ENCODE peak calls at places on chromosomes 6 and 20, in ten cellular contexts. One of them, this sample, is unnamed.

GRCh38 chr20:48743807-48744206 is 84.0 kb downstream of the PREX1 start:
- DNase-seq in IMR-90: no peak
- DNase-seq in cardiac fibroblast: no peak
- DNase-seq in tibial artery: no peak
- DNase-seq in fibroblast of pulmonary artery: no peak
- DNase-seq in right lobe of liver: no peak
- DNase-seq in gastrocnemius medialis: no peak
- DNase-seq in pancreas: no peak
- DNase-seq in sigmoid colon: no peak
- DNase-seq in A549: no peak
- DNase-seq in this sample: no peak

GRCh38 chr20:48723308-48724264 is 104.2 kb downstream of the PREX1 start:
- DNase-seq in IMR-90: no peak
- DNase-seq in cardiac fibroblast: peak; percentile 25
- DNase-seq in tibial artery: peak; percentile 95
- DNase-seq in fibroblast of pulmonary artery: no peak
- DNase-seq in right lobe of liver: peak; percentile 45
- DNase-seq in gastrocnemius medialis: peak; percentile 63
- DNase-seq in pancreas: no peak
- DNase-seq in sigmoid colon: peak; percentile 78
- DNase-seq in A549: no peak
- DNase-seq in this sample: peak; percentile 40

GRCh38 chr6:69022991-69023390 is 387.9 kb downstream of the ADGRB3 start:
- DNase-seq in IMR-90: peak; percentile 53
- DNase-seq in cardiac fibroblast: peak; percentile 81
- DNase-seq in tibial artery: no peak
- DNase-seq in fibroblast of pulmonary artery: peak; percentile 18
- DNase-seq in right lobe of liver: no peak
- DNase-seq in gastrocnemius medialis: no peak
- DNase-seq in pancreas: no peak
- DNase-seq in sigmoid colon: no peak
- DNase-seq in A549: no peak
- DNase-seq in this sample: peak; percentile 58

GRCh38 chr6:21144928-21145327 is 448.6 kb upstream of the SOX4 start:
- DNase-seq in IMR-90: no peak
- DNase-seq in cardiac fibroblast: no peak
- DNase-seq in tibial artery: no peak
- DNase-seq in fibroblast of pulmonary artery: no peak
- DNase-seq in right lobe of liver: no peak
- DNase-seq in gastrocnemius medialis: no peak
- DNase-seq in pancreas: no peak
- DNase-seq in sigmoid colon: no peak
- DNase-seq in A549: no peak
- DNase-seq in this sample: no peak

GRCh38 chr20:25309395-25310267 is 61.7 kb downstream of the PYGB start:
- DNase-seq in IMR-90: peak; percentile 80
- DNase-seq in cardiac fibroblast: peak; percentile 89
- DNase-seq in tibial artery: peak; percentile 73
- DNase-seq in fibroblast of pulmonary artery: peak; percentile 50
- DNase-seq in right lobe of liver: no peak
- DNase-seq in gastrocnemius medialis: peak; percentile 59
- DNase-seq in pancreas: no peak
- DNase-seq in sigmoid colon: peak; percentile 84
- DNase-seq in A549: peak; percentile 96
- DNase-seq in this sample: peak; percentile 93

GRCh38 chr6:117477988-117478852 is 4.3 kb upstream of the DCBLD1 start:
- DNase-seq in IMR-90: no peak
- DNase-seq in cardiac fibroblast: peak; percentile 40
- DNase-seq in tibial artery: no peak
- DNase-seq in fibroblast of pulmonary artery: peak; percentile 45
- DNase-seq in right lobe of liver: peak; percentile 72
- DNase-seq in gastrocnemius medialis: no peak
- DNase-seq in pancreas: no peak
- DNase-seq in sigmoid colon: no peak
- DNase-seq in A549: peak; percentile 43
- DNase-seq in this sample: peak; percentile 22

GRCh38 chr20:40322941-40323340 is 366.1 kb downstream of the MAFB start:
- DNase-seq in IMR-90: no peak
- DNase-seq in cardiac fibroblast: no peak
- DNase-seq in tibial artery: no peak
- DNase-seq in fibroblast of pulmonary artery: no peak
- DNase-seq in right lobe of liver: no peak
- DNase-seq in gastrocnemius medialis: no peak
- DNase-seq in pancreas: no peak
- DNase-seq in sigmoid colon: no peak
- DNase-seq in A549: no peak
- DNase-seq in this sample: no peak

GRCh38 chr20:49699200-49699992 is 14.3 kb downstream of the B4GALT5 start:
- DNase-seq in IMR-90: peak; percentile 67
- DNase-seq in cardiac fibroblast: peak; percentile 79
- DNase-seq in tibial artery: no peak
- DNase-seq in fibroblast of pulmonary artery: peak; percentile 65
- DNase-seq in right lobe of liver: no peak
- DNase-seq in gastrocnemius medialis: no peak
- DNase-seq in pancreas: no peak
- DNase-seq in sigmoid colon: no peak
- DNase-seq in A549: peak; percentile 74
- DNase-seq in this sample: peak; percentile 75

GRCh38 chr6:81786159-81786558 is 33.7 kb upstream of the TENT5A start:
- DNase-seq in IMR-90: no peak
- DNase-seq in cardiac fibroblast: no peak
- DNase-seq in tibial artery: no peak
- DNase-seq in fibroblast of pulmonary artery: no peak
- DNase-seq in right lobe of liver: no peak
- DNase-seq in gastrocnemius medialis: no peak
- DNase-seq in pancreas: no peak
- DNase-seq in sigmoid colon: no peak
- DNase-seq in A549: no peak
- DNase-seq in this sample: peak; percentile 23

GRCh38 chr6:2855061-2855519 is 13.4 kb upstream of the SERPINB1 start:
- DNase-seq in IMR-90: no peak
- DNase-seq in cardiac fibroblast: peak; percentile 79
- DNase-seq in tibial artery: no peak
- DNase-seq in fibroblast of pulmonary artery: peak; percentile 85
- DNase-seq in right lobe of liver: no peak
- DNase-seq in gastrocnemius medialis: no peak
- DNase-seq in pancreas: no peak
- DNase-seq in sigmoid colon: no peak
- DNase-seq in A549: no peak
- DNase-seq in this sample: no peak

GRCh38 chr6:170081556-170081955 is 209.3 kb downstream of the DLL1 start:
- DNase-seq in IMR-90: no peak
- DNase-seq in cardiac fibroblast: no peak
- DNase-seq in tibial artery: no peak
- DNase-seq in fibroblast of pulmonary artery: no peak
- DNase-seq in right lobe of liver: peak; percentile 26
- DNase-seq in gastrocnemius medialis: peak; percentile 9
- DNase-seq in pancreas: no peak
- DNase-seq in sigmoid colon: no peak
- DNase-seq in A549: no peak
- DNase-seq in this sample: no peak

GRCh38 chr6:150967910-150968309 is 102.4 kb downstream of the MTHFD1L start:
- DNase-seq in IMR-90: peak; percentile 29
- DNase-seq in cardiac fibroblast: no peak
- DNase-seq in tibial artery: no peak
- DNase-seq in fibroblast of pulmonary artery: no peak
- DNase-seq in right lobe of liver: no peak
- DNase-seq in gastrocnemius medialis: no peak
- DNase-seq in pancreas: no peak
- DNase-seq in sigmoid colon: no peak
- DNase-seq in A549: no peak
- DNase-seq in this sample: no peak

GRCh38 chr6:21200056-21200870 is 393.3 kb upstream of the SOX4 start:
- DNase-seq in IMR-90: peak; percentile 38
- DNase-seq in cardiac fibroblast: no peak
- DNase-seq in tibial artery: no peak
- DNase-seq in fibroblast of pulmonary artery: peak; percentile 13
- DNase-seq in right lobe of liver: no peak
- DNase-seq in gastrocnemius medialis: no peak
- DNase-seq in pancreas: no peak
- DNase-seq in sigmoid colon: no peak
- DNase-seq in A549: no peak
- DNase-seq in this sample: peak; percentile 6

GRCh38 chr20:38629979-38630378 is 28.4 kb downstream of the ARHGAP40 start:
- DNase-seq in IMR-90: no peak
- DNase-seq in cardiac fibroblast: no peak
- DNase-seq in tibial artery: no peak
- DNase-seq in fibroblast of pulmonary artery: no peak
- DNase-seq in right lobe of liver: no peak
- DNase-seq in gastrocnemius medialis: no peak
- DNase-seq in pancreas: no peak
- DNase-seq in sigmoid colon: no peak
- DNase-seq in A549: no peak
- DNase-seq in this sample: no peak

GRCh38 chr6:46921731-46922130 is at the start of gene ADGRF5:
- DNase-seq in IMR-90: no peak
- DNase-seq in cardiac fibroblast: peak; percentile 56
- DNase-seq in tibial artery: no peak
- DNase-seq in fibroblast of pulmonary artery: no peak
- DNase-seq in right lobe of liver: no peak
- DNase-seq in gastrocnemius medialis: no peak
- DNase-seq in pancreas: no peak
- DNase-seq in sigmoid colon: no peak
- DNase-seq in A549: no peak
- DNase-seq in this sample: no peak
- H3K4me3 ChIP-seq in IMR-90: no peak within 1 kb of the TSS
- H3K4me3 ChIP-seq in cardiac fibroblast: peak within 1 kb of the TSS; percentile 37
- H3K4me3 ChIP-seq in tibial artery: no peak within 1 kb of the TSS
- H3K4me3 ChIP-seq in fibroblast of pulmonary artery: no peak within 1 kb of the TSS
- H3K4me3 ChIP-seq in right lobe of liver: peak within 1 kb of the TSS; percentile 5
- H3K4me3 ChIP-seq in gastrocnemius medialis: peak within 1 kb of the TSS; percentile 56
- H3K4me3 ChIP-seq in pancreas: no peak within 1 kb of the TSS
- H3K4me3 ChIP-seq in sigmoid colon: no peak within 1 kb of the TSS
- H3K4me3 ChIP-seq in A549: no peak within 1 kb of the TSS
- H3K4me3 ChIP-seq in this sample: no peak within 1 kb of the TSS

DNA sequence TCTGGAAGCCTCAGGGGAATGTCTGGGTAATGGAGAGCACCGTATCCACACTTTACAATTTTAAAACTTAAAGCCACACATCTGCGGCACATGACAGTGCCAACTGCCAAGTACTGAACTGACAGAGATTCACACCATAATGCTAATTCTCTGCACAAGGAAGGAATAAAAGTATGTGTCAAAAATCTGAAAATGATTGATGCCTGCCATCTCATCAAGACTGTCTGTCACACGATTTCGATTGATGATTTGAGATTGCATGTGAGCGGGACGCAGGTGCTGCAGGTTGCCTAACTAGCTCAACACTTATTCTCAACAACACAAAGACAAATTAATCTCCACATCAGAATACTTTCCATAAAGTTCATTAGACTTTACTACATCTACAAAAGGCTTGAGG is 391.2 kb downstream of the PRKN start:
- DNase-seq in IMR-90: no peak
- DNase-seq in cardiac fibroblast: no peak
- DNase-seq in tibial artery: no peak
- DNase-seq in fibroblast of pulmonary artery: no peak
- DNase-seq in right lobe of liver: no peak
- DNase-seq in gastrocnemius medialis: no peak
- DNase-seq in pancreas: no peak
- DNase-seq in sigmoid colon: no peak
- DNase-seq in A549: no peak
- DNase-seq in this sample: no peak
- TF ChIP-seq CTCF in IMR-90: no peak
- TF ChIP-seq CTCF in cardiac fibroblast: no peak
- TF ChIP-seq CTCF in tibial artery: no peak
- TF ChIP-seq CTCF in fibroblast of pulmonary artery: no peak
- TF ChIP-seq CTCF in right lobe of liver: no peak
- TF ChIP-seq CTCF in gastrocnemius medialis: no peak
- TF ChIP-seq CTCF in pancreas: no peak
- TF ChIP-seq CTCF in sigmoid colon: no peak
- TF ChIP-seq CTCF in A549: no peak
- TF ChIP-seq CTCF in this sample: no peak

GRCh38 chr6:28586273-28586672 is 60.6 kb downstream of the GPX5 start:
- DNase-seq in IMR-90: no peak
- DNase-seq in cardiac fibroblast: no peak
- DNase-seq in tibial artery: no peak
- DNase-seq in fibroblast of pulmonary artery: no peak
- DNase-seq in right lobe of liver: no peak
- DNase-seq in gastrocnemius medialis: no peak
- DNase-seq in pancreas: no peak
- DNase-seq in sigmoid colon: no peak
- DNase-seq in A549: no peak
- DNase-seq in this sample: no peak

GRCh38 chr6:28587746-28588075 is 62.0 kb downstream of the GPX5 start:
- DNase-seq in IMR-90: no peak
- DNase-seq in cardiac fibroblast: peak; percentile 20
- DNase-seq in tibial artery: no peak
- DNase-seq in fibroblast of pulmonary artery: peak; percentile 10
- DNase-seq in right lobe of liver: no peak
- DNase-seq in gastrocnemius medialis: no peak
- DNase-seq in pancreas: no peak
- DNase-seq in sigmoid colon: no peak
- DNase-seq in A549: no peak
- DNase-seq in this sample: peak; percentile 32

GRCh38 chr6:28587011-28587745 is 61.5 kb downstream of the GPX5 start:
- DNase-seq in IMR-90: no peak
- DNase-seq in cardiac fibroblast: peak; percentile 40
- DNase-seq in tibial artery: no peak
- DNase-seq in fibroblast of pulmonary artery: peak; percentile 50
- DNase-seq in right lobe of liver: peak; percentile 85
- DNase-seq in gastrocnemius medialis: no peak
- DNase-seq in pancreas: peak; percentile 78
- DNase-seq in sigmoid colon: no peak
- DNase-seq in A549: peak; percentile 89
- DNase-seq in this sample: peak; percentile 69

GRCh38 chr6:28589952-28590340 is 64.3 kb downstream of the GPX5 start:
- DNase-seq in IMR-90: no peak
- DNase-seq in cardiac fibroblast: no peak
- DNase-seq in tibial artery: no peak
- DNase-seq in fibroblast of pulmonary artery: no peak
- DNase-seq in right lobe of liver: no peak
- DNase-seq in gastrocnemius medialis: no peak
- DNase-seq in pancreas: no peak
- DNase-seq in sigmoid colon: no peak
- DNase-seq in A549: no peak
- DNase-seq in this sample: peak; percentile 2

GRCh38 chr6:28589234-28589951 is 63.7 kb downstream of the GPX5 start:
- DNase-seq in IMR-90: peak; percentile 95
- DNase-seq in cardiac fibroblast: peak; percentile 98
- DNase-seq in tibial artery: no peak
- DNase-seq in fibroblast of pulmonary artery: peak; percentile 93
- DNase-seq in right lobe of liver: no peak
- DNase-seq in gastrocnemius medialis: no peak
- DNase-seq in pancreas: peak; percentile 25
- DNase-seq in sigmoid colon: no peak
- DNase-seq in A549: peak; percentile 97
- DNase-seq in this sample: peak; percentile 87
- H3K4me3 ChIP-seq in IMR-90: peak overlapping the region; percentile 35
- H3K4me3 ChIP-seq in cardiac fibroblast: peak overlapping the region; percentile 30
- H3K4me3 ChIP-seq in tibial artery: peak overlapping the region; percentile 9
- H3K4me3 ChIP-seq in fibroblast of pulmonary artery: peak overlapping the region; percentile 40
- H3K4me3 ChIP-seq in right lobe of liver: no peak overlapping the region
- H3K4me3 ChIP-seq in gastrocnemius medialis: no peak overlapping the region
- H3K4me3 ChIP-seq in pancreas: no peak overlapping the region
- H3K4me3 ChIP-seq in sigmoid colon: no peak overlapping the region
- H3K4me3 ChIP-seq in A549: peak overlapping the region; percentile 40
- H3K4me3 ChIP-seq in this sample: peak overlapping the region; percentile 45

GRCh38 chr6:145540741-145541140 is 194.6 kb downstream of the EPM2A start:
- DNase-seq in IMR-90: no peak
- DNase-seq in cardiac fibroblast: no peak
- DNase-seq in tibial artery: no peak
- DNase-seq in fibroblast of pulmonary artery: no peak
- DNase-seq in right lobe of liver: no peak
- DNase-seq in gastrocnemius medialis: no peak
- DNase-seq in pancreas: no peak
- DNase-seq in sigmoid colon: no peak
- DNase-seq in A549: no peak
- DNase-seq in this sample: no peak
- TF ChIP-seq CTCF in IMR-90: no peak
- TF ChIP-seq CTCF in cardiac fibroblast: no peak
- TF ChIP-seq CTCF in tibial artery: no peak
- TF ChIP-seq CTCF in fibroblast of pulmonary artery: no peak
- TF ChIP-seq CTCF in right lobe of liver: no peak
- TF ChIP-seq CTCF in gastrocnemius medialis: no peak
- TF ChIP-seq CTCF in pancreas: no peak
- TF ChIP-seq CTCF in sigmoid colon: no peak
- TF ChIP-seq CTCF in A549: no peak
- TF ChIP-seq CTCF in this sample: no peak